ENCODE peak calls at places on chromosomes 6 and 20, in eight cellular contexts. Z is hypothalamus, W is smooth muscle cell of the brain vasculature, Q is activated T-cell treated with anti-CD3 and anti-CD28 coated beads for 24 hours, P is A172, H is NCI-H526 treated with DMSO at 0.1 percent for 48 hours, J is NAMALWA, D is upper lobe of right lung. T is an unnamed sample.

GRCh38 chr6:85355816-85356215 is 94.1 kb upstream of the NT5E start:
- DNase-seq in Z (no peak), W (no peak), Q (no peak), P (no peak), H (no peak), J (no peak), D (no peak), T (no peak)

GRCh38 chr6:122651031-122651430 is 40.8 kb downstream of the PKIB start:
- DNase-seq in Z (no peak), W (no peak), Q (no peak), P (no peak), H (no peak), J (no peak), D (no peak), T (no peak)

GRCh38 chr6:169424821-169425240 is 171.2 kb upstream of the THBS2 start:
- DNase-seq in Z (no peak), W (no peak), Q (no peak), P (no peak), H (no peak), J (no peak), D (no peak), T (no peak)

GRCh38 chr20:36467076-36467999 is 74.0 kb upstream of the MYL9 start:
- DNase-seq in Z (no peak), W (peak), Q (no peak), P (peak), H (peak), J (peak), D (no peak), T (no peak)

GRCh38 chr6:116307633-116308032 is 27.9 kb upstream of the TSPYL1 start:
- DNase-seq in Z (no peak), W (no peak), Q (no peak), P (no peak), H (no peak), J (no peak), D (no peak), T (no peak)

GRCh38 chr6:152161501-152161900 is 354.0 kb downstream of the ESR1 start:
- DNase-seq in Z (no peak), W (peak), Q (no peak), P (no peak), H (no peak), J (no peak), D (no peak), T (no peak)

GRCh38 chr6:152404936-152405595 is 232.1 kb downstream of the SYNE1 start:
- DNase-seq in Z (no peak), W (no peak), Q (no peak), P (no peak), H (no peak), J (no peak), D (no peak), T (peak)

GRCh38 chr6:157513004-157513603 is 132.1 kb downstream of the ZDHHC14 start:
- DNase-seq in Z (no peak), W (no peak), Q (no peak), P (no peak), H (no peak), J (no peak), D (no peak), T (no peak)

GRCh38 chr6:129938242-129939020 is 77.3 kb upstream of the TMEM244 start:
- DNase-seq in Z (no peak), W (no peak), Q (no peak), P (no peak), H (peak), J (no peak), D (no peak), T (peak)

T was measured in kidney glomerular epithelial cell.